ENCODE peak calls at places on chromosomes 11 and 22, in nine cellular contexts. A, J, E, C, L, W, S, K and G are unnamed samples.

GRCh38 chr22:50507421-50507990 is at the start of gene LMF2:
- DNase-seq in C (peak; percentile 79), W (no peak), A (no peak), L (peak; percentile 87), S (peak; percentile 90), J (peak; percentile 95), K (no peak), E (peak; percentile 93), G (peak; percentile 87)

GRCh38 chr22:48485144-48486135 is 1342.2 kb downstream of the BRD1 start:
- DNase-seq in W (no peak), E (no peak), S (no peak), L (no peak), J (no peak), K (no peak), C (no peak), A (no peak), G (no peak)

GRCh38 chr11:7651140-7651551 is 22.2 kb downstream of the CYB5R2 start:
- DNase-seq in A (no peak), K (peak; percentile 36), C (no peak), E (no peak), J (no peak), S (no peak), W (no peak), L (no peak), G (no peak)

GRCh38 chr11:60615497-60615896 is 83.9 kb upstream of the MS4A8 start:
- DNase-seq in A (no peak), E (no peak), K (no peak), L (no peak), C (no peak), J (no peak), W (no peak), S (no peak), G (no peak)

GRCh38 chr22:41286639-41287091 is 678 bp upstream of the RANGAP1 start:
- DNase-seq in A (no peak), S (no peak), J (no peak), L (no peak), K (peak; percentile 40), C (no peak), E (no peak), W (no peak), G (no peak)

GRCh38 chr11:13667245-13667644 is 1.2 kb upstream of the FAR1 start:
- DNase-seq in L (no peak), S (no peak), W (peak; percentile 12), C (no peak), A (no peak), K (peak; percentile 1), E (no peak), J (no peak), G (no peak)

GRCh38 chr22:30425616-30426394 is at the start of gene MTFP1:
- DNase-seq in S (peak; percentile 74), K (peak; percentile 74), C (peak; percentile 79), L (peak; percentile 33), E (peak; percentile 60), A (no peak), W (peak; percentile 91), J (peak; percentile 38), G (peak; percentile 75)

GRCh38 chr11:125463590-125464265 is 32.3 kb downstream of the FEZ1 start:
- DNase-seq in A (no peak), J (no peak), C (no peak), K (no peak), S (no peak), L (no peak), E (no peak), W (no peak), G (no peak)

GRCh38 chr22:41474878-41475451 is 6.0 kb downstream of the ACO2 start:
- DNase-seq in A (no peak), W (no peak), C (no peak), E (no peak), L (no peak), S (no peak), K (no peak), J (no peak), G (no peak)

GRCh38 chr11:871472-871871 is 28.8 kb downstream of the TSPAN4 start:
- DNase-seq in K (no peak), J (no peak), E (no peak), S (no peak), W (no peak), C (no peak), L (no peak), A (no peak), G (no peak)